ENCODE peak calls at places on chromosomes 12 and 14, in four cellular contexts. One of them, this sample, is unnamed.

GRCh38 chr12:111387747-111388365 is 17.9 kb upstream of the SH2B3 start:
- DNase-seq in HepG2: no peak
- DNase-seq in K562: no peak
- DNase-seq in H1: no peak
- DNase-seq in this sample: no peak

GRCh38 chr12:80936353-80936641 is 1.4 kb downstream of the LIN7A start:
- DNase-seq in HepG2: no peak
- DNase-seq in K562: no peak
- DNase-seq in H1: no peak
- DNase-seq in this sample: no peak

GRCh38 chr12:65748332-65748731 is 76.0 kb upstream of the HMGA2 start:
- DNase-seq in HepG2: no peak
- DNase-seq in K562: no peak
- DNase-seq in H1: no peak
- DNase-seq in this sample: no peak

GRCh38 chr12:77079631-77080030 is 14.3 kb upstream of the E2F7 start:
- DNase-seq in HepG2: no peak
- DNase-seq in K562: no peak
- DNase-seq in H1: no peak
- DNase-seq in this sample: no peak

GRCh38 chr14:46048127-46048526 is 603.5 kb downstream of the RPL10L start:
- DNase-seq in HepG2: peak; percentile 4
- DNase-seq in K562: no peak
- DNase-seq in H1: peak; percentile 58
- DNase-seq in this sample: no peak

GRCh38 chr12:104219361-104219892 is 3.8 kb downstream of the TXNRD1 start:
- DNase-seq in HepG2: peak; percentile 77
- DNase-seq in K562: no peak
- DNase-seq in H1: no peak
- DNase-seq in this sample: peak; percentile 87

GRCh38 chr14:102517412-102518062 is 8.0 kb upstream of the ANKRD9 start:
- DNase-seq in HepG2: no peak
- DNase-seq in K562: no peak
- DNase-seq in H1: peak; percentile 74
- DNase-seq in this sample: no peak

GRCh38 chr14:61502459-61503093 is 181.2 kb downstream of the PRKCH start:
- DNase-seq in HepG2: no peak
- DNase-seq in K562: no peak
- DNase-seq in H1: no peak
- DNase-seq in this sample: no peak

GRCh38 chr12:25287610-25288009 is 36.9 kb upstream of the KRAS start:
- DNase-seq in HepG2: no peak
- DNase-seq in K562: no peak
- DNase-seq in H1: no peak
- DNase-seq in this sample: no peak

GRCh38 chr12:26691234-26691970 is 141.6 kb downstream of the ITPR2 start:
- DNase-seq in HepG2: peak; percentile 24
- DNase-seq in K562: peak; percentile 43
- DNase-seq in H1: no peak
- DNase-seq in this sample: peak; percentile 84

GRCh38 chr14:23514009-23514962 is 37.3 kb downstream of the ZFHX2 start:
- DNase-seq in HepG2: no peak
- DNase-seq in K562: no peak
- DNase-seq in H1: no peak
- DNase-seq in this sample: no peak

GRCh38 chr12:131090254-131091210 is 136.8 kb downstream of the ADGRD1 start:
- DNase-seq in HepG2: no peak
- DNase-seq in K562: no peak
- DNase-seq in H1: no peak
- DNase-seq in this sample: peak; percentile 54

GRCh38 chr12:127809236-127809635 is 457.7 kb upstream of the TMEM132C start:
- DNase-seq in HepG2: no peak
- DNase-seq in K562: no peak
- DNase-seq in H1: no peak
- DNase-seq in this sample: peak; percentile 23

GRCh38 chr14:100030441-100031153 is 34.6 kb upstream of the EVL start:
- DNase-seq in HepG2: no peak
- DNase-seq in K562: no peak
- DNase-seq in H1: no peak
- DNase-seq in this sample: peak; percentile 25

GRCh38 chr12:120720972-120721801 is 4.4 kb upstream of the ACADS start:
- DNase-seq in HepG2: no peak
- DNase-seq in K562: no peak
- DNase-seq in H1: no peak
- DNase-seq in this sample: no peak

GRCh38 chr12:82525616-82526015 is 161.1 kb upstream of the TMTC2 start:
- DNase-seq in HepG2: no peak
- DNase-seq in K562: no peak
- DNase-seq in H1: no peak
- DNase-seq in this sample: no peak

GRCh38 chr14:101225116-101225728 is 321.7 kb upstream of the RTL1 start:
- DNase-seq in HepG2: no peak
- DNase-seq in K562: peak; percentile 49
- DNase-seq in H1: no peak
- DNase-seq in this sample: no peak

GRCh38 chr14:91241848-91242247 is 2.7 kb downstream of the GPR68 start:
- DNase-seq in HepG2: no peak
- DNase-seq in K562: no peak
- DNase-seq in H1: no peak
- DNase-seq in this sample: no peak

GRCh38 chr14:96811265-96811664 is 14.1 kb downstream of the VRK1 start:
- DNase-seq in HepG2: no peak
- DNase-seq in K562: no peak
- DNase-seq in H1: no peak
- DNase-seq in this sample: no peak

GRCh38 chr12:114665411-114666181 is 18.4 kb downstream of the TBX3 start:
- DNase-seq in HepG2: no peak
- DNase-seq in K562: no peak
- DNase-seq in H1: peak; percentile 70
- DNase-seq in this sample: no peak

GRCh38 chr12:71014180-71014785 is 93.7 kb upstream of the PTPRR start:
- DNase-seq in HepG2: peak; percentile 5
- DNase-seq in K562: no peak
- DNase-seq in H1: no peak
- DNase-seq in this sample: peak; percentile 46

GRCh38 chr14:72790887-72791566 is 102.9 kb downstream of the DPF3 start:
- DNase-seq in HepG2: no peak
- DNase-seq in K562: no peak
- DNase-seq in H1: no peak
- DNase-seq in this sample: no peak

GRCh38 chr12:75047885-75048525 is 161.6 kb downstream of the KCNC2 start:
- DNase-seq in HepG2: no peak
- DNase-seq in K562: no peak
- DNase-seq in H1: no peak
- DNase-seq in this sample: no peak

GRCh38 chr12:96425321-96425720 is 25.1 kb upstream of the CDK17 start:
- DNase-seq in HepG2: no peak
- DNase-seq in K562: no peak
- DNase-seq in H1: no peak
- DNase-seq in this sample: no peak

GRCh38 chr14:51020024-51020710 is 74.7 kb downstream of the TRIM9 start:
- DNase-seq in HepG2: no peak
- DNase-seq in K562: no peak
- DNase-seq in H1: no peak
- DNase-seq in this sample: no peak

GRCh38 chr12:132228535-132229422 is 84.5 kb downstream of the NOC4L start:
- DNase-seq in HepG2: no peak
- DNase-seq in K562: no peak
- DNase-seq in H1: no peak
- DNase-seq in this sample: no peak

GRCh38 chr12:89421093-89421835 is 69.0 kb upstream of the DUSP6 start:
- DNase-seq in HepG2: no peak
- DNase-seq in K562: no peak
- DNase-seq in H1: no peak
- DNase-seq in this sample: no peak

GRCh38 chr12:114821571-114821970 is 137.6 kb upstream of the TBX3 start:
- DNase-seq in HepG2: no peak
- DNase-seq in K562: no peak
- DNase-seq in H1: no peak
- DNase-seq in this sample: no peak

GRCh38 chr12:117476341-117476740 is 114.9 kb upstream of the NOS1 start:
- DNase-seq in HepG2: no peak
- DNase-seq in K562: no peak
- DNase-seq in H1: no peak
- DNase-seq in this sample: no peak

GRCh38 chr12:19181666-19182426 is 52.3 kb downstream of the PLEKHA5 start:
- DNase-seq in HepG2: no peak
- DNase-seq in K562: no peak
- DNase-seq in H1: no peak
- DNase-seq in this sample: no peak

GRCh38 chr12:117968084-117968789 is 553 bp downstream of the KSR2 start:
- DNase-seq in HepG2: no peak
- DNase-seq in K562: no peak
- DNase-seq in H1: no peak
- DNase-seq in this sample: no peak

GRCh38 chr14:53567236-53567785 is 389.3 kb downstream of the BMP4 start:
- DNase-seq in HepG2: no peak
- DNase-seq in K562: no peak
- DNase-seq in H1: no peak
- DNase-seq in this sample: no peak

GRCh38 chr12:129520736-129521135 is 383.1 kb downstream of the TMEM132D start:
- DNase-seq in HepG2: no peak
- DNase-seq in K562: no peak
- DNase-seq in H1: no peak
- DNase-seq in this sample: no peak

GRCh38 chr12:79618848-79619404 is 71.8 kb downstream of the PAWR start:
- DNase-seq in HepG2: no peak
- DNase-seq in K562: no peak
- DNase-seq in H1: no peak
- DNase-seq in this sample: peak; percentile 34

DNA sequence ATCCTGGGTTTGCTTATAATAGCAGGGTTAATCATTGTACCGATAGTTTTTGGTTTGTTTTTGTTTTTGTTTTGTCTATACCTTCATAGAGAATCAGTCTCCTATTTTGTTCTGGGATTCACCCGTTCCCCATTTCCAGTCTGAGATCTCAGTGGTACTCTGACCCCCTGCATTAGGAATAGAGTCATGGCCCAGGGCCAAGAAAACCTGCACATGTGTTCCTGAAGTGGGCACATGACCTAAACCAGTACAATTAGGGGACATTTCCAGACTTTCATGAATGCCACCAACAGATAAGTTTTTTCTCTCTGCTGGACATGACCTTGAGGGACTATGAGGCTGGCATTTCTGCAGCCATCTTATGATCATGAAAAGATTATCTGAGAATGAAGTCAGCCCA is 52.5 kb downstream of the MRPL42 start:
- DNase-seq in HepG2: no peak
- DNase-seq in K562: no peak
- DNase-seq in H1: no peak
- DNase-seq in this sample: no peak
- TF ChIP-seq JUN in HepG2: no peak
- TF ChIP-seq JUN in K562: no peak
- TF ChIP-seq JUN in H1: no peak
- TF ChIP-seq JUN in this sample: no peak

GRCh38 chr14:95265106-95266094 is 54.3 kb downstream of the CLMN start:
- DNase-seq in HepG2: peak; percentile 95
- DNase-seq in K562: no peak
- DNase-seq in H1: no peak
- DNase-seq in this sample: peak; percentile 88
- TF ChIP-seq EP300 in HepG2: peak; percentile 88
- TF ChIP-seq EP300 in K562: no peak
- TF ChIP-seq EP300 in H1: no peak
- TF ChIP-seq EP300 in this sample: peak; percentile 96

GRCh38 chr14:86166541-86166940 is 636.6 kb downstream of the FLRT2 start:
- DNase-seq in HepG2: no peak
- DNase-seq in K562: no peak
- DNase-seq in H1: no peak
- DNase-seq in this sample: no peak

GRCh38 chr14:86168376-86168775 is 638.4 kb downstream of the FLRT2 start:
- DNase-seq in HepG2: no peak
- DNase-seq in K562: no peak
- DNase-seq in H1: no peak
- DNase-seq in this sample: no peak
- TF ChIP-seq RAD21 in HepG2: no peak
- TF ChIP-seq RAD21 in K562: no peak
- TF ChIP-seq RAD21 in H1: no peak
- TF ChIP-seq RAD21 in this sample: no peak

DNA sequence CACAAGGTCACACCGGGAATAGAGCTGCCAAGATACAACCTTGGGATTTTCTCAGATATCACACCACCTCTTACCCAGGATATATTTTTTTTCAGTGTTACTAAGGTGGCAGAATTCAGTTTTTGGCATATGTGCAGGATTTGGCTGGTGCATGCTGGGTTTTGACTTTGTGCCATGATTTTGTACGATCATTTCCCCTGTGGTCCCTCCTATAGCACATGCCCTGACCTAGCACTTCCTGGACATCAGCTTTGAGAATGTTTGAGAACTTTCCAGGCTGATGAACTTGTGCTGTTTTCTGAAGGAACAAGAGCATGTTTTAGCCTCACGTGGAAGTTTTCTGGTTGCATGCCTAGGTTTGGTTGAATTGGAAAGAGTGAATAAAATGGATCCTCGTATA is 11.0 kb upstream of the TBPL2 start:
- DNase-seq in HepG2: no peak
- DNase-seq in K562: no peak
- DNase-seq in H1: peak; percentile 6
- DNase-seq in this sample: no peak
- TF ChIP-seq JUN in HepG2: no peak
- TF ChIP-seq JUN in K562: no peak
- TF ChIP-seq JUN in H1: no peak
- TF ChIP-seq JUN in this sample: no peak

DNA sequence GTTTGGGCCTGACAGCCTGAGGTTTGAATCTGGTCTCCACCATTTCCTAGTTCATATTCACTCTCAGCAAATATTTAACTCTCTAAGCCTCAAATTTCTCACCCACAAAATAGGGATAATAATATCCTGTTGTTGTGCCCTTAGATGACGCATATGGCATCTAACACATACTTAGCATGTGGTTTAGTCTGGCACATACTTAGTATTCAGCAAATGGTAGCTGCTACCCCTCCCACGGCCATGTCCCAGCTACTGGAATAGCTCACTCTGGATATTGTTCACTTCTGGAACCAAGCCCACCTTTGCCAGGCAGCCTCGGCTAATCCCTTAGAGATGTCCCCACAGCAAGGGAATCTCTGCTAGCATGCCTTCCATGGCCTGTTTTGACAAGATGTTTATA is 53.3 kb downstream of the BICD1 start:
- DNase-seq in HepG2: no peak
- DNase-seq in K562: no peak
- DNase-seq in H1: no peak
- DNase-seq in this sample: no peak
- TF ChIP-seq EP300 in HepG2: no peak
- TF ChIP-seq EP300 in K562: no peak
- TF ChIP-seq EP300 in H1: no peak
- TF ChIP-seq EP300 in this sample: no peak